ENCODE peak calls at places on chromosomes 4 and X, in seven cellular contexts. One of them, this sample, is unnamed.
A peak's percentile ranks its signal among the peaks of the same experiment; 100 is the strongest.

GRCh38 chrX:125646195-125646594 is 326.5 kb downstream of the TEX13C start:
- DNase-seq in head of caudate nucleus: no peak
- DNase-seq in iris pigment epithelial cell: no peak
- DNase-seq in lung: no peak
- DNase-seq in stimulated activated CD8-positive, alpha-beta memory T cell treated with anti-CD3 and anti-CD28 coated beads, Interleukin-4, amount 100 ng/mL, for 4 hours: no peak
- DNase-seq in NCI-H1930: no peak
- DNase-seq in GM04503: no peak
- DNase-seq in this sample: no peak

GRCh38 chrX:150680974-150681373 is 12.2 kb upstream of the MTMR1 start:
- DNase-seq in stimulated activated CD8-positive, alpha-beta memory T cell treated with anti-CD3 and anti-CD28 coated beads, Interleukin-4, amount 100 ng/mL, for 4 hours: no peak
- DNase-seq in GM04503: no peak
- DNase-seq in iris pigment epithelial cell: peak; percentile 37
- DNase-seq in head of caudate nucleus: no peak
- DNase-seq in NCI-H1930: peak; percentile 19
- DNase-seq in lung: no peak
- DNase-seq in this sample: no peak

GRCh38 chrX:19178402-19178801 is 56.1 kb upstream of the ADGRG2 start:
- DNase-seq in lung: no peak
- DNase-seq in stimulated activated CD8-positive, alpha-beta memory T cell treated with anti-CD3 and anti-CD28 coated beads, Interleukin-4, amount 100 ng/mL, for 4 hours: no peak
- DNase-seq in NCI-H1930: no peak
- DNase-seq in iris pigment epithelial cell: no peak
- DNase-seq in GM04503: no peak
- DNase-seq in head of caudate nucleus: no peak
- DNase-seq in this sample: no peak

GRCh38 chr4:158710814-158711213 is 12.4 kb downstream of the PPID start:
- DNase-seq in GM04503: no peak
- DNase-seq in iris pigment epithelial cell: peak; percentile 17
- DNase-seq in stimulated activated CD8-positive, alpha-beta memory T cell treated with anti-CD3 and anti-CD28 coated beads, Interleukin-4, amount 100 ng/mL, for 4 hours: no peak
- DNase-seq in NCI-H1930: no peak
- DNase-seq in head of caudate nucleus: no peak
- DNase-seq in lung: no peak
- DNase-seq in this sample: no peak

GRCh38 chr4:83231620-83232056 is 53.0 kb downstream of the COQ2 start:
- DNase-seq in lung: no peak
- DNase-seq in stimulated activated CD8-positive, alpha-beta memory T cell treated with anti-CD3 and anti-CD28 coated beads, Interleukin-4, amount 100 ng/mL, for 4 hours: no peak
- DNase-seq in NCI-H1930: no peak
- DNase-seq in head of caudate nucleus: no peak
- DNase-seq in iris pigment epithelial cell: peak; percentile 31
- DNase-seq in GM04503: no peak
- DNase-seq in this sample: no peak

GRCh38 chr4:13597604-13598003 is 29.9 kb downstream of the BOD1L1 start:
- DNase-seq in lung: no peak
- DNase-seq in GM04503: no peak
- DNase-seq in head of caudate nucleus: no peak
- DNase-seq in NCI-H1930: no peak
- DNase-seq in iris pigment epithelial cell: peak; percentile 32
- DNase-seq in stimulated activated CD8-positive, alpha-beta memory T cell treated with anti-CD3 and anti-CD28 coated beads, Interleukin-4, amount 100 ng/mL, for 4 hours: no peak
- DNase-seq in this sample: no peak

GRCh38 chr4:37389967-37390580 is 145.5 kb downstream of the NWD2 start:
- DNase-seq in lung: no peak
- DNase-seq in GM04503: no peak
- DNase-seq in iris pigment epithelial cell: peak; percentile 54
- DNase-seq in head of caudate nucleus: no peak
- DNase-seq in stimulated activated CD8-positive, alpha-beta memory T cell treated with anti-CD3 and anti-CD28 coated beads, Interleukin-4, amount 100 ng/mL, for 4 hours: no peak
- DNase-seq in NCI-H1930: peak; percentile 16
- DNase-seq in this sample: no peak

GRCh38 chrX:112450810-112451209 is 228.9 kb downstream of the LHFPL1 start:
- DNase-seq in lung: no peak
- DNase-seq in stimulated activated CD8-positive, alpha-beta memory T cell treated with anti-CD3 and anti-CD28 coated beads, Interleukin-4, amount 100 ng/mL, for 4 hours: no peak
- DNase-seq in GM04503: no peak
- DNase-seq in NCI-H1930: no peak
- DNase-seq in iris pigment epithelial cell: no peak
- DNase-seq in head of caudate nucleus: no peak
- DNase-seq in this sample: no peak

GRCh38 chr4:122285285-122285684 is 93.5 kb upstream of the ADAD1 start:
- DNase-seq in lung: no peak
- DNase-seq in head of caudate nucleus: no peak
- DNase-seq in NCI-H1930: no peak
- DNase-seq in stimulated activated CD8-positive, alpha-beta memory T cell treated with anti-CD3 and anti-CD28 coated beads, Interleukin-4, amount 100 ng/mL, for 4 hours: no peak
- DNase-seq in iris pigment epithelial cell: peak; percentile 28
- DNase-seq in GM04503: no peak
- DNase-seq in this sample: no peak

GRCh38 chr4:27397886-27398285 is 537.2 kb downstream of the STIM2 start:
- DNase-seq in stimulated activated CD8-positive, alpha-beta memory T cell treated with anti-CD3 and anti-CD28 coated beads, Interleukin-4, amount 100 ng/mL, for 4 hours: no peak
- DNase-seq in NCI-H1930: no peak
- DNase-seq in head of caudate nucleus: no peak
- DNase-seq in iris pigment epithelial cell: peak; percentile 33
- DNase-seq in GM04503: peak; percentile 21
- DNase-seq in lung: no peak
- DNase-seq in this sample: no peak

GRCh38 chr4:153449338-153449737 is 16.8 kb upstream of the TMEM131L start:
- DNase-seq in lung: no peak
- DNase-seq in stimulated activated CD8-positive, alpha-beta memory T cell treated with anti-CD3 and anti-CD28 coated beads, Interleukin-4, amount 100 ng/mL, for 4 hours: no peak
- DNase-seq in NCI-H1930: no peak
- DNase-seq in head of caudate nucleus: no peak
- DNase-seq in GM04503: no peak
- DNase-seq in iris pigment epithelial cell: no peak
- DNase-seq in this sample: no peak

GRCh38 chr4:112002301-112002700 is 143.0 kb upstream of the FAM241A start:
- DNase-seq in GM04503: no peak
- DNase-seq in NCI-H1930: peak; percentile 38
- DNase-seq in lung: no peak
- DNase-seq in stimulated activated CD8-positive, alpha-beta memory T cell treated with anti-CD3 and anti-CD28 coated beads, Interleukin-4, amount 100 ng/mL, for 4 hours: no peak
- DNase-seq in iris pigment epithelial cell: no peak
- DNase-seq in head of caudate nucleus: no peak
- DNase-seq in this sample: no peak